ENCODE peak calls at places on chromosomes 1 and 21, in nine cellular contexts. C is midbrain, B is kidney tubule cell, T is NCI-H2171 treated with DMSO at 0.1 percent for 48 hours, R is posterior cingulate gyrus, H is C1 segment of cervical spinal cord, O is cardiac muscle cell, I is uterus, U is BJ. L is an unnamed sample.

GRCh38 chr1:115251340-115251748 is 86.7 kb downstream of the NGF start:
- DNase-seq in B (peak), R (no peak), O (peak), C (no peak), T (no peak), H (no peak), U (no peak), I (no peak), L (no peak)

GRCh38 chr1:29958271-29958670 is 721.9 kb downstream of the PTPRU start:
- DNase-seq in C (no peak), H (no peak), T (no peak), R (no peak), B (no peak), U (no peak), I (no peak), O (no peak), L (no peak)

GRCh38 chr1:19704247-19705113 is 39.8 kb downstream of the HTR6 start:
- DNase-seq in C (peak), U (peak), O (peak), B (peak), T (peak), R (peak), I (peak), H (peak), L (peak)

GRCh38 chr1:81220614-81221071 is 580.1 kb upstream of the ADGRL2 start:
- DNase-seq in O (no peak), U (no peak), C (no peak), I (no peak), H (no peak), T (no peak), B (no peak), R (peak), L (no peak)

GRCh38 chr1:234542211-234542850 is 63.4 kb upstream of the TARBP1 start:
- DNase-seq in B (no peak), C (peak), R (no peak), T (no peak), O (no peak), U (no peak), H (peak), I (peak), L (no peak)

GRCh38 chr1:28646040-28646439 is 2.4 kb upstream of the RNU11 start:
- DNase-seq in R (no peak), B (no peak), H (no peak), T (no peak), I (no peak), U (peak), C (no peak), O (peak), L (no peak)

GRCh38 chr21:44865561-44866280 is 7.8 kb downstream of the PTTG1IP start:
- DNase-seq in H (no peak), U (no peak), O (peak), T (peak), I (no peak), C (no peak), R (no peak), B (peak), L (peak)

GRCh38 chr1:64392109-64392508 is 77.8 kb upstream of the CACHD1 start:
- DNase-seq in I (no peak), R (no peak), B (no peak), H (no peak), O (no peak), C (no peak), U (no peak), T (no peak), L (no peak)

GRCh38 chr1:51519048-51519856 is at the start of gene EPS15:
- DNase-seq in U (no peak), H (peak), O (peak), R (peak), B (peak), I (peak), C (peak), T (peak), L (peak)

GRCh38 chr1:205714190-205714905 is 34.0 kb upstream of the SLC45A3 start:
- DNase-seq in R (no peak), O (peak), H (no peak), B (no peak), I (no peak), C (no peak), U (peak), T (peak), L (peak)

GRCh38 chr21:36698160-36699025 is 522 bp upstream of the SIM2 start:
- DNase-seq in R (no peak), C (no peak), B (peak), O (no peak), U (no peak), I (no peak), T (no peak), H (no peak), L (no peak)

GRCh38 chr1:85801520-85801919 is 93.3 kb upstream of the ZNHIT6 start:
- DNase-seq in C (no peak), O (peak), T (no peak), R (no peak), I (no peak), B (peak), U (no peak), H (no peak), L (no peak)

GRCh38 chr1:230797376-230798186 is 50.4 kb downstream of the CAPN9 start:
- DNase-seq in I (peak), T (peak), H (no peak), B (peak), R (peak), O (peak), C (peak), U (no peak), L (peak)

GRCh38 chr1:212566522-212567479 is 41.8 kb upstream of the ATF3 start:
- DNase-seq in T (peak), H (peak), I (peak), O (peak), C (no peak), B (peak), R (no peak), U (peak), L (peak)

GRCh38 chr1:166511754-166512153 is 327.5 kb upstream of the POGK start:
- DNase-seq in H (no peak), C (no peak), O (no peak), U (no peak), R (no peak), B (peak), T (no peak), I (no peak), L (peak)

GRCh38 chr1:187264995-187265602 is 436.4 kb downstream of the PLA2G4A start:
- DNase-seq in R (no peak), H (no peak), T (peak), B (peak), I (no peak), O (peak), U (no peak), C (peak), L (peak)

GRCh38 chr1:6724517-6725141 is 23.0 kb upstream of the DNAJC11 start:
- DNase-seq in O (peak), H (no peak), C (no peak), I (no peak), R (no peak), U (peak), B (peak), T (no peak), L (no peak)

GRCh38 chr1:61742620-61743431 is 546 bp downstream of the PATJ start:
- DNase-seq in C (peak), I (peak), U (no peak), R (peak), B (peak), H (peak), T (no peak), O (peak), L (no peak)

GRCh38 chr21:40967771-40968170 is 120.8 kb upstream of the DSCAM start:
- DNase-seq in C (no peak), O (no peak), B (no peak), I (no peak), R (no peak), H (no peak), T (no peak), U (no peak), L (no peak)

GRCh38 chr21:24395320-24395933 is 1211.9 kb downstream of the MRPL39 start:
- DNase-seq in C (no peak), I (no peak), R (no peak), T (no peak), H (no peak), B (peak), U (no peak), O (no peak), L (no peak)

GRCh38 chr1:244833734-244834595 is 1.5 kb upstream of the COX20 start:
- DNase-seq in B (peak), H (peak), I (peak), O (peak), C (peak), U (peak), R (no peak), T (peak), L (peak)

GRCh38 chr1:24289937-24290595 is 29.1 kb upstream of the GRHL3 start:
- DNase-seq in R (peak), C (peak), T (peak), H (peak), O (peak), U (no peak), I (peak), B (peak), L (peak)

GRCh38 chr1:63817152-63817667 is 43.4 kb downstream of the ROR1 start:
- DNase-seq in H (no peak), I (no peak), C (no peak), B (peak), O (peak), T (peak), U (no peak), R (no peak), L (no peak)

GRCh38 chr1:175388286-175388685 is 195.7 kb upstream of the KIAA0040 start:
- DNase-seq in O (no peak), B (no peak), I (no peak), C (no peak), T (no peak), U (no peak), H (no peak), R (no peak), L (no peak)

GRCh38 chr1:161710562-161710961 is 3.5 kb downstream of the FCRLA start:
- DNase-seq in B (no peak), H (no peak), I (no peak), U (no peak), R (no peak), C (no peak), T (no peak), O (no peak), L (no peak)

GRCh38 chr1:201468844-201469644 is at the start of gene PHLDA3:
- DNase-seq in B (peak), H (peak), T (peak), R (peak), C (peak), O (peak), I (peak), U (peak), L (peak)

GRCh38 chr1:160951443-160952128 is 3.0 kb downstream of the ITLN2 start:
- DNase-seq in O (peak), I (no peak), T (no peak), U (no peak), H (peak), C (peak), R (peak), B (peak), L (peak)

GRCh38 chr1:204151562-204152309 is at the start of gene ETNK2:
- DNase-seq in O (peak), I (peak), B (peak), H (no peak), U (no peak), T (peak), R (no peak), C (peak), L (peak)

GRCh38 chr1:214066190-214066589 is 78.4 kb downstream of the PROX1 start:
- DNase-seq in H (no peak), R (no peak), U (no peak), O (no peak), I (no peak), C (no peak), B (no peak), T (no peak), L (peak)

GRCh38 chr1:6171546-6172124 is 8.5 kb downstream of the CHD5 start:
- DNase-seq in H (no peak), O (no peak), C (no peak), I (no peak), R (no peak), U (no peak), B (no peak), T (no peak), L (peak)

GRCh38 chr1:174407705-174408104 is 40.1 kb upstream of the GPR52 start:
- DNase-seq in U (peak), T (no peak), I (no peak), O (no peak), B (no peak), H (no peak), R (no peak), C (no peak), L (no peak)

GRCh38 chr1:168550971-168551370 is 7.2 kb upstream of the XCL2 start:
- DNase-seq in B (no peak), O (peak), I (no peak), C (no peak), R (no peak), U (no peak), H (no peak), T (no peak), L (no peak)

GRCh38 chr1:154398141-154398540 is 7.0 kb upstream of the IL6R start:
- DNase-seq in H (no peak), O (no peak), I (no peak), B (no peak), U (no peak), C (no peak), T (no peak), R (no peak), L (peak)

L was measured in NB4.